ENCODE peak calls at places on chromosome 10, in seven cellular contexts. One of them, this sample, is unnamed.

GRCh38 chr10:70537398-70538194 is 59.0 kb downstream of the PALD1 start:
- DNase-seq in amygdala: no peak
- DNase-seq in type B pancreatic cell: no peak
- DNase-seq in left lung: no peak
- DNase-seq in A549: peak
- DNase-seq in NCI-H2029: no peak
- DNase-seq in activated CD8-positive, alpha-beta memory T cell treated with anti-CD3 and anti-CD28 coated beads, Interleukin-2, amount 50 U/mL, for 4 hours: no peak
- DNase-seq in this sample: no peak

GRCh38 chr10:3106908-3107425 is 39.6 kb downstream of the PFKP start:
- DNase-seq in left lung: no peak
- DNase-seq in amygdala: no peak
- DNase-seq in NCI-H2029: no peak
- DNase-seq in activated CD8-positive, alpha-beta memory T cell treated with anti-CD3 and anti-CD28 coated beads, Interleukin-2, amount 50 U/mL, for 4 hours: no peak
- DNase-seq in A549: peak
- DNase-seq in type B pancreatic cell: no peak
- DNase-seq in this sample: no peak

GRCh38 chr10:119030421-119031250 is 1.1 kb downstream of the NANOS1 start:
- DNase-seq in activated CD8-positive, alpha-beta memory T cell treated with anti-CD3 and anti-CD28 coated beads, Interleukin-2, amount 50 U/mL, for 4 hours: peak
- DNase-seq in A549: peak
- DNase-seq in NCI-H2029: peak
- DNase-seq in amygdala: peak
- DNase-seq in type B pancreatic cell: peak
- DNase-seq in left lung: peak
- DNase-seq in this sample: peak

GRCh38 chr10:81541517-81541916 is 333.5 kb upstream of the NRG3 start:
- DNase-seq in left lung: no peak
- DNase-seq in amygdala: no peak
- DNase-seq in A549: no peak
- DNase-seq in NCI-H2029: no peak
- DNase-seq in activated CD8-positive, alpha-beta memory T cell treated with anti-CD3 and anti-CD28 coated beads, Interleukin-2, amount 50 U/mL, for 4 hours: no peak
- DNase-seq in type B pancreatic cell: no peak
- DNase-seq in this sample: no peak

GRCh38 chr10:35574924-35575352 is 30.2 kb upstream of the GJD4 start:
- DNase-seq in activated CD8-positive, alpha-beta memory T cell treated with anti-CD3 and anti-CD28 coated beads, Interleukin-2, amount 50 U/mL, for 4 hours: no peak
- DNase-seq in left lung: no peak
- DNase-seq in amygdala: no peak
- DNase-seq in A549: no peak
- DNase-seq in NCI-H2029: no peak
- DNase-seq in type B pancreatic cell: no peak
- DNase-seq in this sample: no peak

GRCh38 chr10:110206988-110207804 is at the start of gene MXI1:
- DNase-seq in activated CD8-positive, alpha-beta memory T cell treated with anti-CD3 and anti-CD28 coated beads, Interleukin-2, amount 50 U/mL, for 4 hours: peak
- DNase-seq in NCI-H2029: peak
- DNase-seq in left lung: peak
- DNase-seq in type B pancreatic cell: peak
- DNase-seq in A549: peak
- DNase-seq in amygdala: peak
- DNase-seq in this sample: no peak

GRCh38 chr10:55374060-55374459 is 573.0 kb upstream of the PCDH15 start:
- DNase-seq in left lung: no peak
- DNase-seq in A549: no peak
- DNase-seq in amygdala: no peak
- DNase-seq in activated CD8-positive, alpha-beta memory T cell treated with anti-CD3 and anti-CD28 coated beads, Interleukin-2, amount 50 U/mL, for 4 hours: no peak
- DNase-seq in NCI-H2029: peak
- DNase-seq in type B pancreatic cell: no peak
- DNase-seq in this sample: no peak

GRCh38 chr10:97043563-97043855 is 142.2 kb downstream of the SLIT1 start:
- DNase-seq in A549: no peak
- DNase-seq in left lung: no peak
- DNase-seq in activated CD8-positive, alpha-beta memory T cell treated with anti-CD3 and anti-CD28 coated beads, Interleukin-2, amount 50 U/mL, for 4 hours: no peak
- DNase-seq in type B pancreatic cell: no peak
- DNase-seq in amygdala: no peak
- DNase-seq in NCI-H2029: no peak
- DNase-seq in this sample: no peak

GRCh38 chr10:86102446-86102845 is 264.1 kb downstream of the GRID1 start:
- DNase-seq in NCI-H2029: no peak
- DNase-seq in A549: no peak
- DNase-seq in activated CD8-positive, alpha-beta memory T cell treated with anti-CD3 and anti-CD28 coated beads, Interleukin-2, amount 50 U/mL, for 4 hours: no peak
- DNase-seq in type B pancreatic cell: peak
- DNase-seq in amygdala: no peak
- DNase-seq in left lung: no peak
- DNase-seq in this sample: peak

GRCh38 chr10:75404335-75405200 is 3.0 kb upstream of the ZNF503 start:
- DNase-seq in amygdala: no peak
- DNase-seq in left lung: peak
- DNase-seq in A549: no peak
- DNase-seq in type B pancreatic cell: peak
- DNase-seq in NCI-H2029: no peak
- DNase-seq in activated CD8-positive, alpha-beta memory T cell treated with anti-CD3 and anti-CD28 coated beads, Interleukin-2, amount 50 U/mL, for 4 hours: no peak
- DNase-seq in this sample: no peak

GRCh38 chr10:8033812-8034665 is 20.4 kb upstream of the GATA3 start:
- DNase-seq in activated CD8-positive, alpha-beta memory T cell treated with anti-CD3 and anti-CD28 coated beads, Interleukin-2, amount 50 U/mL, for 4 hours: no peak
- DNase-seq in left lung: no peak
- DNase-seq in type B pancreatic cell: no peak
- DNase-seq in A549: no peak
- DNase-seq in NCI-H2029: no peak
- DNase-seq in amygdala: no peak
- DNase-seq in this sample: no peak

This sample was measured in osteocyte.